ENCODE peak calls at places on chromosomes 2 and 18, in four cellular contexts. N, Y, E and O are unnamed samples.

GRCh38 chr18:34801769-34802168 is 91.7 kb downstream of the DTNA start:
- DNase-seq in Y (no peak), E (no peak), N (no peak), O (no peak)

GRCh38 chr2:225025917-225026571 is 16.2 kb downstream of the DOCK10 start:
- DNase-seq in E (no peak), N (no peak), Y (no peak), O (no peak)

GRCh38 chr2:96631804-96632435 is 6.2 kb downstream of the KANSL3 start:
- DNase-seq in E (no peak), Y (no peak), N (no peak), O (no peak)

GRCh38 chr18:70454705-70455322 is 166.0 kb downstream of the SOCS6 start:
- DNase-seq in N (peak), Y (peak), E (no peak), O (no peak)

GRCh38 chr2:172442072-172442895 is 14.9 kb downstream of the ITGA6 start:
- DNase-seq in E (no peak), N (peak), Y (peak), O (peak)

GRCh38 chr18:5421981-5422380 is 121.8 kb downstream of the EPB41L3 start:
- DNase-seq in Y (no peak), E (no peak), N (no peak), O (no peak)

GRCh38 chr2:70850905-70851304 is 15.3 kb upstream of the CD207 start:
- DNase-seq in N (no peak), Y (no peak), E (no peak), O (no peak)

GRCh38 chr2:111702119-111702808 is 181.7 kb downstream of the ANAPC1 start:
- DNase-seq in E (peak), Y (peak), N (peak), O (no peak)

GRCh38 chr2:12719400-12720104 is 2.8 kb downstream of the TRIB2 start:
- DNase-seq in Y (no peak), N (no peak), E (no peak), O (no peak)

GRCh38 chr2:38239452-38239851 is 137.6 kb downstream of the ATL2 start:
- DNase-seq in E (no peak), N (no peak), Y (no peak), O (no peak)

GRCh38 chr2:88372042-88372441 is 80.5 kb downstream of the FOXI3 start:
- DNase-seq in Y (no peak), N (no peak), E (no peak), O (no peak)

GRCh38 chr2:12734914-12735654 is 18.3 kb downstream of the TRIB2 start:
- DNase-seq in E (no peak), Y (no peak), N (no peak), O (no peak)

GRCh38 chr2:54724560-54725342 is 1.3 kb downstream of the EML6 start:
- DNase-seq in E (peak), N (peak), Y (peak), O (no peak)

GRCh38 chr2:118240276-118240675 is 152.0 kb downstream of the INSIG2 start:
- DNase-seq in E (no peak), N (no peak), Y (no peak), O (no peak)

GRCh38 chr2:240134956-240135520 is 1.1 kb downstream of the COPS9 start:
- DNase-seq in N (no peak), Y (no peak), E (peak), O (peak)